ENCODE peak calls at places on chromosomes 5 and 9, in seven cellular contexts. One of them, this sample, is unnamed.

GRCh38 chr5:149004559-149004958 is 58.3 kb downstream of the SH3TC2 start:
- DNase-seq in stimulated activated CD8-positive, alpha-beta memory T cell treated with anti-CD3 and anti-CD28 coated beads, Interleukin-7, amount 100 ng/mL, for 1 hour: no peak
- DNase-seq in nephron progenitor cell: no peak
- DNase-seq in tibial artery: no peak
- DNase-seq in NCI-H748 treated with DMSO at 0.1 percent for 48 hours: no peak
- DNase-seq in fibroblast of lung: no peak
- DNase-seq in nucleus accumbens: no peak
- DNase-seq in this sample: no peak

GRCh38 chr5:126443374-126443851 is 20.2 kb downstream of the GRAMD2B start:
- DNase-seq in stimulated activated CD8-positive, alpha-beta memory T cell treated with anti-CD3 and anti-CD28 coated beads, Interleukin-7, amount 100 ng/mL, for 1 hour: no peak
- DNase-seq in nephron progenitor cell: no peak
- DNase-seq in tibial artery: no peak
- DNase-seq in NCI-H748 treated with DMSO at 0.1 percent for 48 hours: no peak
- DNase-seq in fibroblast of lung: no peak
- DNase-seq in nucleus accumbens: no peak
- DNase-seq in this sample: no peak

GRCh38 chr9:23220957-23221356 is 605.1 kb downstream of the ELAVL2 start:
- DNase-seq in stimulated activated CD8-positive, alpha-beta memory T cell treated with anti-CD3 and anti-CD28 coated beads, Interleukin-7, amount 100 ng/mL, for 1 hour: no peak
- DNase-seq in nephron progenitor cell: no peak
- DNase-seq in tibial artery: no peak
- DNase-seq in NCI-H748 treated with DMSO at 0.1 percent for 48 hours: no peak
- DNase-seq in fibroblast of lung: no peak
- DNase-seq in nucleus accumbens: no peak
- DNase-seq in this sample: no peak

GRCh38 chr9:120336021-120336752 is 243.8 kb downstream of the CDK5RAP2 start:
- DNase-seq in stimulated activated CD8-positive, alpha-beta memory T cell treated with anti-CD3 and anti-CD28 coated beads, Interleukin-7, amount 100 ng/mL, for 1 hour: no peak
- DNase-seq in nephron progenitor cell: no peak
- DNase-seq in tibial artery: no peak
- DNase-seq in NCI-H748 treated with DMSO at 0.1 percent for 48 hours: no peak
- DNase-seq in fibroblast of lung: no peak
- DNase-seq in nucleus accumbens: no peak
- DNase-seq in this sample: no peak

GRCh38 chr9:90872835-90873294 is 71.2 kb downstream of the SYK start:
- DNase-seq in stimulated activated CD8-positive, alpha-beta memory T cell treated with anti-CD3 and anti-CD28 coated beads, Interleukin-7, amount 100 ng/mL, for 1 hour: no peak
- DNase-seq in nephron progenitor cell: no peak
- DNase-seq in tibial artery: no peak
- DNase-seq in NCI-H748 treated with DMSO at 0.1 percent for 48 hours: no peak
- DNase-seq in fibroblast of lung: no peak
- DNase-seq in nucleus accumbens: no peak
- DNase-seq in this sample: peak

GRCh38 chr9:83630938-83631457 is 8.1 kb downstream of the IDNK start:
- DNase-seq in stimulated activated CD8-positive, alpha-beta memory T cell treated with anti-CD3 and anti-CD28 coated beads, Interleukin-7, amount 100 ng/mL, for 1 hour: no peak
- DNase-seq in nephron progenitor cell: peak
- DNase-seq in tibial artery: no peak
- DNase-seq in NCI-H748 treated with DMSO at 0.1 percent for 48 hours: no peak
- DNase-seq in fibroblast of lung: peak
- DNase-seq in nucleus accumbens: no peak
- DNase-seq in this sample: no peak

GRCh38 chr9:93137362-93137761 is 3.3 kb upstream of the NINJ1 start:
- DNase-seq in stimulated activated CD8-positive, alpha-beta memory T cell treated with anti-CD3 and anti-CD28 coated beads, Interleukin-7, amount 100 ng/mL, for 1 hour: no peak
- DNase-seq in nephron progenitor cell: no peak
- DNase-seq in tibial artery: no peak
- DNase-seq in NCI-H748 treated with DMSO at 0.1 percent for 48 hours: no peak
- DNase-seq in fibroblast of lung: no peak
- DNase-seq in nucleus accumbens: no peak
- DNase-seq in this sample: no peak

GRCh38 chr5:72366324-72366976 is 46.3 kb downstream of the PTCD2 start:
- DNase-seq in stimulated activated CD8-positive, alpha-beta memory T cell treated with anti-CD3 and anti-CD28 coated beads, Interleukin-7, amount 100 ng/mL, for 1 hour: peak
- DNase-seq in nephron progenitor cell: peak
- DNase-seq in tibial artery: peak
- DNase-seq in NCI-H748 treated with DMSO at 0.1 percent for 48 hours: peak
- DNase-seq in fibroblast of lung: peak
- DNase-seq in nucleus accumbens: no peak
- DNase-seq in this sample: peak

GRCh38 chr5:173909205-173909604 is 21.1 kb downstream of the CPEB4 start:
- DNase-seq in stimulated activated CD8-positive, alpha-beta memory T cell treated with anti-CD3 and anti-CD28 coated beads, Interleukin-7, amount 100 ng/mL, for 1 hour: no peak
- DNase-seq in nephron progenitor cell: no peak
- DNase-seq in tibial artery: no peak
- DNase-seq in NCI-H748 treated with DMSO at 0.1 percent for 48 hours: no peak
- DNase-seq in fibroblast of lung: no peak
- DNase-seq in nucleus accumbens: no peak
- DNase-seq in this sample: no peak

GRCh38 chr5:102815560-102816324 is 60.6 kb downstream of the PAM start:
- DNase-seq in stimulated activated CD8-positive, alpha-beta memory T cell treated with anti-CD3 and anti-CD28 coated beads, Interleukin-7, amount 100 ng/mL, for 1 hour: no peak
- DNase-seq in nephron progenitor cell: no peak
- DNase-seq in tibial artery: no peak
- DNase-seq in NCI-H748 treated with DMSO at 0.1 percent for 48 hours: no peak
- DNase-seq in fibroblast of lung: peak
- DNase-seq in nucleus accumbens: no peak
- DNase-seq in this sample: peak

GRCh38 chr5:1120236-1120999 is 8.6 kb upstream of the SLC12A7 start:
- DNase-seq in stimulated activated CD8-positive, alpha-beta memory T cell treated with anti-CD3 and anti-CD28 coated beads, Interleukin-7, amount 100 ng/mL, for 1 hour: no peak
- DNase-seq in nephron progenitor cell: no peak
- DNase-seq in tibial artery: no peak
- DNase-seq in NCI-H748 treated with DMSO at 0.1 percent for 48 hours: no peak
- DNase-seq in fibroblast of lung: no peak
- DNase-seq in nucleus accumbens: no peak
- DNase-seq in this sample: no peak

GRCh38 chr5:14584848-14585247 is 3.3 kb downstream of the OTULINL start:
- DNase-seq in stimulated activated CD8-positive, alpha-beta memory T cell treated with anti-CD3 and anti-CD28 coated beads, Interleukin-7, amount 100 ng/mL, for 1 hour: no peak
- DNase-seq in nephron progenitor cell: no peak
- DNase-seq in tibial artery: no peak
- DNase-seq in NCI-H748 treated with DMSO at 0.1 percent for 48 hours: no peak
- DNase-seq in fibroblast of lung: no peak
- DNase-seq in nucleus accumbens: no peak
- DNase-seq in this sample: peak

GRCh38 chr5:16937023-16937379 is 913 bp upstream of the MYO10 start:
- DNase-seq in stimulated activated CD8-positive, alpha-beta memory T cell treated with anti-CD3 and anti-CD28 coated beads, Interleukin-7, amount 100 ng/mL, for 1 hour: no peak
- DNase-seq in nephron progenitor cell: no peak
- DNase-seq in tibial artery: no peak
- DNase-seq in NCI-H748 treated with DMSO at 0.1 percent for 48 hours: peak
- DNase-seq in fibroblast of lung: no peak
- DNase-seq in nucleus accumbens: no peak
- DNase-seq in this sample: no peak

GRCh38 chr9:89933578-89933977 is 328.8 kb downstream of the GADD45G start:
- DNase-seq in stimulated activated CD8-positive, alpha-beta memory T cell treated with anti-CD3 and anti-CD28 coated beads, Interleukin-7, amount 100 ng/mL, for 1 hour: no peak
- DNase-seq in nephron progenitor cell: no peak
- DNase-seq in tibial artery: peak
- DNase-seq in NCI-H748 treated with DMSO at 0.1 percent for 48 hours: no peak
- DNase-seq in fibroblast of lung: no peak
- DNase-seq in nucleus accumbens: no peak
- DNase-seq in this sample: no peak

GRCh38 chr5:16051246-16051645 is 128.3 kb downstream of the MARCHF11 start:
- DNase-seq in stimulated activated CD8-positive, alpha-beta memory T cell treated with anti-CD3 and anti-CD28 coated beads, Interleukin-7, amount 100 ng/mL, for 1 hour: no peak
- DNase-seq in nephron progenitor cell: no peak
- DNase-seq in tibial artery: no peak
- DNase-seq in NCI-H748 treated with DMSO at 0.1 percent for 48 hours: no peak
- DNase-seq in fibroblast of lung: peak
- DNase-seq in nucleus accumbens: no peak
- DNase-seq in this sample: no peak

GRCh38 chr9:84121991-84122523 is 141.5 kb downstream of the RMI1 start:
- DNase-seq in stimulated activated CD8-positive, alpha-beta memory T cell treated with anti-CD3 and anti-CD28 coated beads, Interleukin-7, amount 100 ng/mL, for 1 hour: no peak
- DNase-seq in nephron progenitor cell: no peak
- DNase-seq in tibial artery: no peak
- DNase-seq in NCI-H748 treated with DMSO at 0.1 percent for 48 hours: peak
- DNase-seq in fibroblast of lung: peak
- DNase-seq in nucleus accumbens: no peak
- DNase-seq in this sample: peak

GRCh38 chr9:73371801-73372200 is 220.1 kb downstream of the ANXA1 start:
- DNase-seq in stimulated activated CD8-positive, alpha-beta memory T cell treated with anti-CD3 and anti-CD28 coated beads, Interleukin-7, amount 100 ng/mL, for 1 hour: no peak
- DNase-seq in nephron progenitor cell: no peak
- DNase-seq in tibial artery: no peak
- DNase-seq in NCI-H748 treated with DMSO at 0.1 percent for 48 hours: no peak
- DNase-seq in fibroblast of lung: peak
- DNase-seq in nucleus accumbens: no peak
- DNase-seq in this sample: no peak

GRCh38 chr5:96962540-96962991 is 26.7 kb downstream of the LNPEP start:
- DNase-seq in stimulated activated CD8-positive, alpha-beta memory T cell treated with anti-CD3 and anti-CD28 coated beads, Interleukin-7, amount 100 ng/mL, for 1 hour: no peak
- DNase-seq in nephron progenitor cell: no peak
- DNase-seq in tibial artery: no peak
- DNase-seq in NCI-H748 treated with DMSO at 0.1 percent for 48 hours: no peak
- DNase-seq in fibroblast of lung: no peak
- DNase-seq in nucleus accumbens: no peak
- DNase-seq in this sample: no peak

GRCh38 chr5:9455826-9456434 is 89.9 kb downstream of the SEMA5A start:
- DNase-seq in stimulated activated CD8-positive, alpha-beta memory T cell treated with anti-CD3 and anti-CD28 coated beads, Interleukin-7, amount 100 ng/mL, for 1 hour: no peak
- DNase-seq in nephron progenitor cell: no peak
- DNase-seq in tibial artery: no peak
- DNase-seq in NCI-H748 treated with DMSO at 0.1 percent for 48 hours: no peak
- DNase-seq in fibroblast of lung: peak
- DNase-seq in nucleus accumbens: no peak
- DNase-seq in this sample: no peak

GRCh38 chr9:135343136-135343535 is 136.4 kb upstream of the PPP1R26 start:
- DNase-seq in stimulated activated CD8-positive, alpha-beta memory T cell treated with anti-CD3 and anti-CD28 coated beads, Interleukin-7, amount 100 ng/mL, for 1 hour: no peak
- DNase-seq in nephron progenitor cell: no peak
- DNase-seq in tibial artery: no peak
- DNase-seq in NCI-H748 treated with DMSO at 0.1 percent for 48 hours: no peak
- DNase-seq in fibroblast of lung: no peak
- DNase-seq in nucleus accumbens: no peak
- DNase-seq in this sample: no peak

GRCh38 chr9:107283621-107284616 is 840 bp downstream of the RAD23B start:
- DNase-seq in stimulated activated CD8-positive, alpha-beta memory T cell treated with anti-CD3 and anti-CD28 coated beads, Interleukin-7, amount 100 ng/mL, for 1 hour: peak
- DNase-seq in nephron progenitor cell: peak
- DNase-seq in tibial artery: peak
- DNase-seq in NCI-H748 treated with DMSO at 0.1 percent for 48 hours: peak
- DNase-seq in fibroblast of lung: peak
- DNase-seq in nucleus accumbens: no peak
- DNase-seq in this sample: peak

GRCh38 chr9:35186524-35186923 is 24.7 kb downstream of the UNC13B start:
- DNase-seq in stimulated activated CD8-positive, alpha-beta memory T cell treated with anti-CD3 and anti-CD28 coated beads, Interleukin-7, amount 100 ng/mL, for 1 hour: no peak
- DNase-seq in nephron progenitor cell: no peak
- DNase-seq in tibial artery: no peak
- DNase-seq in NCI-H748 treated with DMSO at 0.1 percent for 48 hours: no peak
- DNase-seq in fibroblast of lung: no peak
- DNase-seq in nucleus accumbens: no peak
- DNase-seq in this sample: no peak

GRCh38 chr9:89309608-89310485 is 1.1 kb upstream of the CKS2 start:
- DNase-seq in stimulated activated CD8-positive, alpha-beta memory T cell treated with anti-CD3 and anti-CD28 coated beads, Interleukin-7, amount 100 ng/mL, for 1 hour: no peak
- DNase-seq in nephron progenitor cell: no peak
- DNase-seq in tibial artery: no peak
- DNase-seq in NCI-H748 treated with DMSO at 0.1 percent for 48 hours: no peak
- DNase-seq in fibroblast of lung: no peak
- DNase-seq in nucleus accumbens: no peak
- DNase-seq in this sample: peak

GRCh38 chr9:122347348-122348287 is 23.2 kb upstream of the PTGS1 start:
- DNase-seq in stimulated activated CD8-positive, alpha-beta memory T cell treated with anti-CD3 and anti-CD28 coated beads, Interleukin-7, amount 100 ng/mL, for 1 hour: no peak
- DNase-seq in nephron progenitor cell: no peak
- DNase-seq in tibial artery: peak
- DNase-seq in NCI-H748 treated with DMSO at 0.1 percent for 48 hours: no peak
- DNase-seq in fibroblast of lung: peak
- DNase-seq in nucleus accumbens: no peak
- DNase-seq in this sample: peak

GRCh38 chr5:54725391-54726280 is 208.1 kb downstream of the SNX18 start:
- DNase-seq in stimulated activated CD8-positive, alpha-beta memory T cell treated with anti-CD3 and anti-CD28 coated beads, Interleukin-7, amount 100 ng/mL, for 1 hour: no peak
- DNase-seq in nephron progenitor cell: no peak
- DNase-seq in tibial artery: no peak
- DNase-seq in NCI-H748 treated with DMSO at 0.1 percent for 48 hours: no peak
- DNase-seq in fibroblast of lung: peak
- DNase-seq in nucleus accumbens: no peak
- DNase-seq in this sample: no peak

GRCh38 chr9:129624168-129624759 is 1.7 kb upstream of the NTMT1 start:
- DNase-seq in stimulated activated CD8-positive, alpha-beta memory T cell treated with anti-CD3 and anti-CD28 coated beads, Interleukin-7, amount 100 ng/mL, for 1 hour: peak
- DNase-seq in nephron progenitor cell: peak
- DNase-seq in tibial artery: peak
- DNase-seq in NCI-H748 treated with DMSO at 0.1 percent for 48 hours: peak
- DNase-seq in fibroblast of lung: no peak
- DNase-seq in nucleus accumbens: peak
- DNase-seq in this sample: peak

GRCh38 chr9:8599937-8600336 is 800.4 kb upstream of the DMAC1 start:
- DNase-seq in stimulated activated CD8-positive, alpha-beta memory T cell treated with anti-CD3 and anti-CD28 coated beads, Interleukin-7, amount 100 ng/mL, for 1 hour: no peak
- DNase-seq in nephron progenitor cell: no peak
- DNase-seq in tibial artery: no peak
- DNase-seq in NCI-H748 treated with DMSO at 0.1 percent for 48 hours: no peak
- DNase-seq in fibroblast of lung: no peak
- DNase-seq in nucleus accumbens: no peak
- DNase-seq in this sample: no peak

GRCh38 chr5:131974622-131974955 is 29.1 kb upstream of the MEIKIN start:
- DNase-seq in stimulated activated CD8-positive, alpha-beta memory T cell treated with anti-CD3 and anti-CD28 coated beads, Interleukin-7, amount 100 ng/mL, for 1 hour: no peak
- DNase-seq in nephron progenitor cell: no peak
- DNase-seq in tibial artery: no peak
- DNase-seq in NCI-H748 treated with DMSO at 0.1 percent for 48 hours: no peak
- DNase-seq in fibroblast of lung: no peak
- DNase-seq in nucleus accumbens: no peak
- DNase-seq in this sample: no peak

GRCh38 chr5:3736926-3737325 is 141.3 kb downstream of the IRX1 start:
- DNase-seq in stimulated activated CD8-positive, alpha-beta memory T cell treated with anti-CD3 and anti-CD28 coated beads, Interleukin-7, amount 100 ng/mL, for 1 hour: no peak
- DNase-seq in nephron progenitor cell: no peak
- DNase-seq in tibial artery: no peak
- DNase-seq in NCI-H748 treated with DMSO at 0.1 percent for 48 hours: no peak
- DNase-seq in fibroblast of lung: peak
- DNase-seq in nucleus accumbens: no peak
- DNase-seq in this sample: no peak

GRCh38 chr9:131094622-131095021 is 1.7 kb upstream of the AIF1L start:
- DNase-seq in stimulated activated CD8-positive, alpha-beta memory T cell treated with anti-CD3 and anti-CD28 coated beads, Interleukin-7, amount 100 ng/mL, for 1 hour: no peak
- DNase-seq in nephron progenitor cell: no peak
- DNase-seq in tibial artery: no peak
- DNase-seq in NCI-H748 treated with DMSO at 0.1 percent for 48 hours: no peak
- DNase-seq in fibroblast of lung: no peak
- DNase-seq in nucleus accumbens: no peak
- DNase-seq in this sample: no peak

GRCh38 chr9:36873247-36873875 is 160.7 kb downstream of the PAX5 start:
- DNase-seq in stimulated activated CD8-positive, alpha-beta memory T cell treated with anti-CD3 and anti-CD28 coated beads, Interleukin-7, amount 100 ng/mL, for 1 hour: peak
- DNase-seq in nephron progenitor cell: peak
- DNase-seq in tibial artery: no peak
- DNase-seq in NCI-H748 treated with DMSO at 0.1 percent for 48 hours: peak
- DNase-seq in fibroblast of lung: peak
- DNase-seq in nucleus accumbens: peak
- DNase-seq in this sample: peak

GRCh38 chr5:3333836-3334235 is 261.8 kb upstream of the IRX1 start:
- DNase-seq in stimulated activated CD8-positive, alpha-beta memory T cell treated with anti-CD3 and anti-CD28 coated beads, Interleukin-7, amount 100 ng/mL, for 1 hour: no peak
- DNase-seq in nephron progenitor cell: no peak
- DNase-seq in tibial artery: peak
- DNase-seq in NCI-H748 treated with DMSO at 0.1 percent for 48 hours: no peak
- DNase-seq in fibroblast of lung: no peak
- DNase-seq in nucleus accumbens: no peak
- DNase-seq in this sample: no peak

GRCh38 chr5:68369436-68370125 is 154.0 kb downstream of the PIK3R1 start:
- DNase-seq in stimulated activated CD8-positive, alpha-beta memory T cell treated with anti-CD3 and anti-CD28 coated beads, Interleukin-7, amount 100 ng/mL, for 1 hour: no peak
- DNase-seq in nephron progenitor cell: no peak
- DNase-seq in tibial artery: no peak
- DNase-seq in NCI-H748 treated with DMSO at 0.1 percent for 48 hours: no peak
- DNase-seq in fibroblast of lung: no peak
- DNase-seq in nucleus accumbens: no peak
- DNase-seq in this sample: no peak

GRCh38 chr9:125085703-125086477 is 57.4 kb downstream of the SCAI start:
- DNase-seq in stimulated activated CD8-positive, alpha-beta memory T cell treated with anti-CD3 and anti-CD28 coated beads, Interleukin-7, amount 100 ng/mL, for 1 hour: no peak
- DNase-seq in nephron progenitor cell: no peak
- DNase-seq in tibial artery: no peak
- DNase-seq in NCI-H748 treated with DMSO at 0.1 percent for 48 hours: no peak
- DNase-seq in fibroblast of lung: no peak
- DNase-seq in nucleus accumbens: no peak
- DNase-seq in this sample: no peak

This sample was measured in NCI-H510A treated with DMSO at 0.1 percent for 48 hours.